ENCODE peak calls at places on chromosomes 5 and 9, in six cellular contexts. W is heart right ventricle, Q is fibroblast of lung, Y is IMR-90, B is body of pancreas, Z is H1. P is an unnamed sample.

GRCh38 chr5:77867194-77867691 is 91.1 kb upstream of the TBCA start:
- DNase-seq in W (no peak), Q (peak; percentile 54), Y (peak; percentile 32), B (no peak), Z (no peak), P (no peak)

GRCh38 chr5:132457371-132458225 is 33.0 kb downstream of the IRF1 start:
- DNase-seq in W (no peak), Q (peak; percentile 93), Y (peak; percentile 89), B (no peak), Z (no peak), P (no peak)

GRCh38 chr5:149754481-149754880 is 24.4 kb downstream of the PPARGC1B start:
- DNase-seq in W (no peak), Q (no peak), Y (no peak), B (no peak), Z (no peak), P (no peak)

GRCh38 chr5:148042920-148043319 is 20.9 kb upstream of the SPINK5 start:
- DNase-seq in W (no peak), Q (no peak), Y (no peak), B (no peak), Z (no peak), P (no peak)

GRCh38 chr9:37551468-37551867 is 24.7 kb downstream of the FBXO10 start:
- DNase-seq in W (no peak), Q (no peak), Y (no peak), B (no peak), Z (no peak), P (no peak)

GRCh38 chr9:134842321-134842720 is 38.3 kb upstream of the FCN2 start:
- DNase-seq in W (no peak), Q (no peak), Y (no peak), B (no peak), Z (no peak), P (no peak)

GRCh38 chr9:33190021-33190420 is 22.9 kb upstream of the B4GALT1 start:
- DNase-seq in W (no peak), Q (no peak), Y (no peak), B (no peak), Z (no peak), P (no peak)

GRCh38 chr5:150641006-150641570 is 628 bp downstream of the SYNPO start:
- DNase-seq in W (peak; percentile 62), Q (peak; percentile 49), Y (peak; percentile 77), B (no peak), Z (no peak), P (no peak)

GRCh38 chr9:81969971-81970370 is 18.6 kb upstream of the SPATA31D1 start:
- DNase-seq in W (no peak), Q (no peak), Y (peak; percentile 39), B (no peak), Z (no peak), P (no peak)

GRCh38 chr9:18699749-18700148 is 225.8 kb downstream of the ADAMTSL1 start:
- DNase-seq in W (no peak), Q (peak; percentile 57), Y (no peak), B (no peak), Z (no peak), P (no peak)

GRCh38 chr5:116595498-116595897 is 20.9 kb upstream of the SEMA6A start:
- DNase-seq in W (no peak), Q (no peak), Y (no peak), B (no peak), Z (no peak), P (no peak)

GRCh38 chr5:80885698-80886000 is 74.5 kb upstream of the RASGRF2 start:
- DNase-seq in W (no peak), Q (no peak), Y (no peak), B (no peak), Z (no peak), P (peak; percentile 54)

GRCh38 chr9:32579706-32580331 is 6.9 kb upstream of the NDUFB6 start:
- DNase-seq in W (peak; percentile 67), Q (peak; percentile 72), Y (peak; percentile 53), B (peak; percentile 82), Z (peak; percentile 82), P (peak; percentile 71)

GRCh38 chr5:171601266-171601881 is 181.9 kb downstream of the FGF18 start:
- DNase-seq in W (no peak), Q (no peak), Y (no peak), B (no peak), Z (no peak), P (no peak)

GRCh38 chr5:58932057-58932594 is 349.3 kb downstream of the RAB3C start:
- DNase-seq in W (no peak), Q (no peak), Y (no peak), B (no peak), Z (no peak), P (no peak)

GRCh38 chr5:68287976-68288755 is 72.6 kb downstream of the PIK3R1 start:
- DNase-seq in W (peak; percentile 70), Q (peak; percentile 51), Y (peak; percentile 37), B (peak; percentile 73), Z (peak; percentile 76), P (peak; percentile 76)

GRCh38 chr5:78527054-78527884 is 121.3 kb downstream of the LHFPL2 start:
- DNase-seq in W (no peak), Q (peak; percentile 91), Y (peak; percentile 94), B (peak; percentile 60), Z (no peak), P (no peak)

GRCh38 chr9:137757613-137758029 is 120.0 kb upstream of the CACNA1B start:
- DNase-seq in W (no peak), Q (peak; percentile 77), Y (peak; percentile 86), B (no peak), Z (no peak), P (no peak)

GRCh38 chr9:107491081-107492053 is 1.8 kb upstream of the KLF4 start:
- DNase-seq in W (peak; percentile 33), Q (peak; percentile 51), Y (no peak), B (peak; percentile 31), Z (peak; percentile 50), P (no peak)

GRCh38 chr9:37374892-37375291 is 47.6 kb upstream of the GRHPR start:
- DNase-seq in W (no peak), Q (no peak), Y (no peak), B (no peak), Z (no peak), P (no peak)

GRCh38 chr5:93428868-93429267 is 152.2 kb downstream of the NR2F1-AS1 start:
- DNase-seq in W (no peak), Q (no peak), Y (peak; percentile 62), B (no peak), Z (no peak), P (no peak)

GRCh38 chr5:6361101-6361500 is 17.2 kb downstream of the MED10 start:
- DNase-seq in W (no peak), Q (no peak), Y (no peak), B (no peak), Z (no peak), P (no peak)

GRCh38 chr9:135552698-135553161 is 6.8 kb downstream of the OBP2A start:
- DNase-seq in W (no peak), Q (no peak), Y (no peak), B (no peak), Z (no peak), P (no peak)

GRCh38 chr5:463952-464351 is 21.0 kb downstream of the EXOC3 start:
- DNase-seq in W (peak; percentile 3), Q (no peak), Y (no peak), B (no peak), Z (no peak), P (no peak)

GRCh38 chr9:113634597-113635515 is 171.3 kb downstream of the RGS3 start:
- DNase-seq in W (no peak), Q (peak; percentile 44), Y (peak; percentile 69), B (peak; percentile 0), Z (no peak), P (no peak)

GRCh38 chr9:29176786-29177185 is 1603.5 kb upstream of the C9orf72 start:
- DNase-seq in W (no peak), Q (no peak), Y (no peak), B (no peak), Z (no peak), P (no peak)

GRCh38 chr9:20659474-20659962 is 24.5 kb upstream of the FOCAD start:
- DNase-seq in W (no peak), Q (no peak), Y (no peak), B (no peak), Z (no peak), P (no peak)

GRCh38 chr9:108053555-108054061 is 564.0 kb upstream of the KLF4 start:
- DNase-seq in W (peak; percentile 54), Q (peak; percentile 93), Y (peak; percentile 80), B (peak; percentile 77), Z (no peak), P (peak; percentile 7)

GRCh38 chr5:103424453-103425205 is 138.0 kb downstream of the NUDT12 start:
- DNase-seq in W (no peak), Q (peak; percentile 35), Y (peak; percentile 80), B (no peak), Z (no peak), P (no peak)

GRCh38 chr5:38420691-38421395 is 135.6 kb downstream of the LIFR start:
- DNase-seq in W (peak; percentile 27), Q (peak; percentile 76), Y (peak; percentile 69), B (peak; percentile 82), Z (peak; percentile 72), P (peak; percentile 74)

GRCh38 chr9:1005043-1005667 is 28.7 kb downstream of the DMRT3 start:
- DNase-seq in W (no peak), Q (peak; percentile 49), Y (peak; percentile 47), B (peak; percentile 35), Z (no peak), P (peak; percentile 59)

GRCh38 chr9:21993007-21993406 is 1.2 kb downstream of the CDKN2A start:
- DNase-seq in W (no peak), Q (no peak), Y (no peak), B (no peak), Z (no peak), P (no peak)
- H3K4me3 ChIP-seq in W (no peak overlapping the region), Q (peak overlapping the region; percentile 74), Y (peak overlapping the region; percentile 77), B (no peak overlapping the region), Z (peak overlapping the region; percentile 65), P (peak overlapping the region; percentile 60)

GRCh38 chr5:111478266-111478665 is 34.1 kb downstream of the STARD4 start:
- DNase-seq in W (no peak), Q (peak; percentile 59), Y (no peak), B (no peak), Z (no peak), P (no peak)
- TF ChIP-seq CTCF in W (no peak), Q (peak; percentile 38), Y (peak; percentile 36), B (no peak), Z (no peak), P (no peak)

GRCh38 chr9:125238915-125239446 is 2.2 kb downstream of the HSPA5 start:
- DNase-seq in W (no peak), Q (no peak), Y (no peak), B (no peak), Z (no peak), P (no peak)
- H3K4me1 ChIP-seq in W (peaks cover 68% of the 10 kb centered on the region), Q (peaks cover 15% of the 10 kb centered on the region), Y (peaks cover 6% of the 10 kb centered on the region), B (peaks cover 55% of the 10 kb centered on the region), Z (peaks cover 2% of the 10 kb centered on the region), P (peaks cover 30% of the 10 kb centered on the region)

DNA sequence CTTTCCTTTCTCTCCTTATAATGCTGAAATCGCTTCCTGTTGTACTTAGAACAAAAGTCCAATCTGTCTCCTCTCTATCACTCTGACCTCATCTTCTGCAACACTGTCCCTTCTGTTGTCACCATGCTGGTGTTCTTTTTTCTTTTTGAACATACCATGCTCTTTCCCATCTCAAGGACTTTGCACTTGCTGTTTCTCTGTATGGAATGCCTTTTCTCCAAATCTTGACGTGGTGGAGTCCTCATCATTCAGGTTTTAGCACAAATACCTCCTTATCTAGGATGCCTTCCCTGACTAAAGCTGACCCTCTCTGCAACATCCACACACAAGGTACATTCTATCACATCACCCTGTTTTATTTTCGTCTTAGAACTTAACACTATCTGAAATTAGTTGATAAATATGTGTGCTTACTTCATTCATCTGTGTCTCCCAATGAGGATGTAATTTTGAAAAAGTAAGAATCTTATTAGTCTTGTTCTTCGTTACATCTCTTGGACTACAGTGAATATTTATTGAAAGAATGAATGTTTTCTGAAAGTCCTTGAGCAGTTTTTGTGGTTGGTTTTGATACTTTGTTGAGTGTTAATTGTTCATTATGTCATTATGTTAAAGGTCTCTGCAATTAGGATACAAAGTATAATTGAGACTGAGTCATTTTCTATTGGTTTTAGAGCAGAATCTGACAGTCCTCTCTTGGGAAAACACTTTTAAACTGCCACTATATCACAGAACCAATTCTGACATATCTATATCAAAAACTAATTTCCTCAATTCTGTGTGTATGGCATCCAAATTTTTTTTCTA is 145.3 kb upstream of the RASA1 start:
- DNase-seq in W (no peak), Q (no peak), Y (no peak), B (no peak), Z (no peak), P (no peak)
- H3K4me3 ChIP-seq in W (no peak overlapping the region), Q (no peak overlapping the region), Y (no peak overlapping the region), B (no peak overlapping the region), Z (no peak overlapping the region), P (no peak overlapping the region)